ENCODE peak calls at places on chromosomes 12 and 14, in six cellular contexts. One of them, this sample, is unnamed.

GRCh38 chr12:67716817-67717216 is 68.3 kb downstream of the DYRK2 start:
- DNase-seq in CD4-positive, alpha-beta T cell: no peak
- DNase-seq in HS-5: no peak
- DNase-seq in stimulated activated CD4-positive, alpha-beta T cell treated with anti-CD3 and anti-CD28 coated beads, TNF-alpha, amount 100 ng/mL, for 4 hours: no peak
- DNase-seq in NCI-H1092 treated with DMSO at 0.1 percent for 48 hours: no peak
- DNase-seq in NAMALWA: no peak
- DNase-seq in this sample: no peak

GRCh38 chr12:31393004-31393550 is 67.1 kb upstream of the SINHCAF start:
- DNase-seq in CD4-positive, alpha-beta T cell: no peak
- DNase-seq in HS-5: no peak
- DNase-seq in stimulated activated CD4-positive, alpha-beta T cell treated with anti-CD3 and anti-CD28 coated beads, TNF-alpha, amount 100 ng/mL, for 4 hours: no peak
- DNase-seq in NCI-H1092 treated with DMSO at 0.1 percent for 48 hours: no peak
- DNase-seq in NAMALWA: no peak
- DNase-seq in this sample: no peak

GRCh38 chr12:115660211-115660805 is 617.2 kb downstream of the MED13L start:
- DNase-seq in CD4-positive, alpha-beta T cell: no peak
- DNase-seq in HS-5: peak
- DNase-seq in stimulated activated CD4-positive, alpha-beta T cell treated with anti-CD3 and anti-CD28 coated beads, TNF-alpha, amount 100 ng/mL, for 4 hours: no peak
- DNase-seq in NCI-H1092 treated with DMSO at 0.1 percent for 48 hours: no peak
- DNase-seq in NAMALWA: no peak
- DNase-seq in this sample: no peak

GRCh38 chr12:6092784-6093722 is 31.4 kb downstream of the VWF start:
- DNase-seq in CD4-positive, alpha-beta T cell: no peak
- DNase-seq in HS-5: peak
- DNase-seq in stimulated activated CD4-positive, alpha-beta T cell treated with anti-CD3 and anti-CD28 coated beads, TNF-alpha, amount 100 ng/mL, for 4 hours: no peak
- DNase-seq in NCI-H1092 treated with DMSO at 0.1 percent for 48 hours: no peak
- DNase-seq in NAMALWA: no peak
- DNase-seq in this sample: no peak

GRCh38 chr14:69002069-69002468 is 23.0 kb upstream of the ACTN1 start:
- DNase-seq in CD4-positive, alpha-beta T cell: no peak
- DNase-seq in HS-5: no peak
- DNase-seq in stimulated activated CD4-positive, alpha-beta T cell treated with anti-CD3 and anti-CD28 coated beads, TNF-alpha, amount 100 ng/mL, for 4 hours: no peak
- DNase-seq in NCI-H1092 treated with DMSO at 0.1 percent for 48 hours: no peak
- DNase-seq in NAMALWA: no peak
- DNase-seq in this sample: no peak

GRCh38 chr14:25463475-25463874 is 413.5 kb upstream of the STXBP6 start:
- DNase-seq in CD4-positive, alpha-beta T cell: no peak
- DNase-seq in HS-5: no peak
- DNase-seq in stimulated activated CD4-positive, alpha-beta T cell treated with anti-CD3 and anti-CD28 coated beads, TNF-alpha, amount 100 ng/mL, for 4 hours: no peak
- DNase-seq in NCI-H1092 treated with DMSO at 0.1 percent for 48 hours: no peak
- DNase-seq in NAMALWA: peak
- DNase-seq in this sample: no peak

GRCh38 chr14:61280526-61281185 is 482 bp downstream of the TMEM30B start:
- DNase-seq in CD4-positive, alpha-beta T cell: peak
- DNase-seq in HS-5: no peak
- DNase-seq in stimulated activated CD4-positive, alpha-beta T cell treated with anti-CD3 and anti-CD28 coated beads, TNF-alpha, amount 100 ng/mL, for 4 hours: peak
- DNase-seq in NCI-H1092 treated with DMSO at 0.1 percent for 48 hours: peak
- DNase-seq in NAMALWA: no peak
- DNase-seq in this sample: no peak

GRCh38 chr12:25715147-25715546 is 162.1 kb upstream of the LMNTD1 start:
- DNase-seq in CD4-positive, alpha-beta T cell: no peak
- DNase-seq in HS-5: no peak
- DNase-seq in stimulated activated CD4-positive, alpha-beta T cell treated with anti-CD3 and anti-CD28 coated beads, TNF-alpha, amount 100 ng/mL, for 4 hours: no peak
- DNase-seq in NCI-H1092 treated with DMSO at 0.1 percent for 48 hours: no peak
- DNase-seq in NAMALWA: no peak
- DNase-seq in this sample: no peak

GRCh38 chr14:75989134-75989533 is 3.6 kb downstream of the IFT43 start:
- DNase-seq in CD4-positive, alpha-beta T cell: no peak
- DNase-seq in HS-5: peak
- DNase-seq in stimulated activated CD4-positive, alpha-beta T cell treated with anti-CD3 and anti-CD28 coated beads, TNF-alpha, amount 100 ng/mL, for 4 hours: no peak
- DNase-seq in NCI-H1092 treated with DMSO at 0.1 percent for 48 hours: no peak
- DNase-seq in NAMALWA: no peak
- DNase-seq in this sample: no peak

GRCh38 chr12:115455268-115455681 is 771.3 kb upstream of the TBX3 start:
- DNase-seq in CD4-positive, alpha-beta T cell: no peak
- DNase-seq in HS-5: no peak
- DNase-seq in stimulated activated CD4-positive, alpha-beta T cell treated with anti-CD3 and anti-CD28 coated beads, TNF-alpha, amount 100 ng/mL, for 4 hours: no peak
- DNase-seq in NCI-H1092 treated with DMSO at 0.1 percent for 48 hours: no peak
- DNase-seq in NAMALWA: no peak
- DNase-seq in this sample: no peak